ENCODE peak calls at places on chromosomes 2 and 18, in four cellular contexts. One of them, this sample, is unnamed.

GRCh38 chr18:59353079-59353680 is 5.9 kb downstream of the LMAN1 start:
- DNase-seq in occipital lobe: no peak
- DNase-seq in GM12892: no peak
- DNase-seq in stimulated activated CD8-positive, alpha-beta memory T cell treated with anti-CD3 and anti-CD28 coated beads, Interleukin-7, amount 100 ng/mL, for 4 hours: no peak
- DNase-seq in this sample: no peak

GRCh38 chr2:160282063-160282580 is 82.0 kb upstream of the ITGB6 start:
- DNase-seq in occipital lobe: no peak
- DNase-seq in GM12892: no peak
- DNase-seq in stimulated activated CD8-positive, alpha-beta memory T cell treated with anti-CD3 and anti-CD28 coated beads, Interleukin-7, amount 100 ng/mL, for 4 hours: no peak
- DNase-seq in this sample: no peak

GRCh38 chr2:37189452-37190153 is 1.1 kb upstream of the SULT6B1 start:
- DNase-seq in stimulated activated CD8-positive, alpha-beta memory T cell treated with anti-CD3 and anti-CD28 coated beads, Interleukin-7, amount 100 ng/mL, for 4 hours: no peak
- DNase-seq in occipital lobe: no peak
- DNase-seq in GM12892: no peak
- DNase-seq in this sample: no peak

GRCh38 chr18:40932862-40933261 is 1022.2 kb upstream of the PIK3C3 start:
- DNase-seq in stimulated activated CD8-positive, alpha-beta memory T cell treated with anti-CD3 and anti-CD28 coated beads, Interleukin-7, amount 100 ng/mL, for 4 hours: no peak
- DNase-seq in GM12892: no peak
- DNase-seq in occipital lobe: no peak
- DNase-seq in this sample: no peak

GRCh38 chr2:28160986-28161425 is 231.7 kb upstream of the FOSL2 start:
- DNase-seq in stimulated activated CD8-positive, alpha-beta memory T cell treated with anti-CD3 and anti-CD28 coated beads, Interleukin-7, amount 100 ng/mL, for 4 hours: no peak
- DNase-seq in occipital lobe: no peak
- DNase-seq in GM12892: no peak
- DNase-seq in this sample: no peak

GRCh38 chr2:42562474-42563144 is 5.8 kb upstream of the MTA3 start:
- DNase-seq in stimulated activated CD8-positive, alpha-beta memory T cell treated with anti-CD3 and anti-CD28 coated beads, Interleukin-7, amount 100 ng/mL, for 4 hours: no peak
- DNase-seq in occipital lobe: no peak
- DNase-seq in GM12892: no peak
- DNase-seq in this sample: no peak

GRCh38 chr2:231932711-231932970 is 6.4 kb upstream of the NPPC start:
- DNase-seq in stimulated activated CD8-positive, alpha-beta memory T cell treated with anti-CD3 and anti-CD28 coated beads, Interleukin-7, amount 100 ng/mL, for 4 hours: no peak
- DNase-seq in GM12892: no peak
- DNase-seq in occipital lobe: no peak
- DNase-seq in this sample: no peak

GRCh38 chr2:219415580-219416232 is 2.5 kb upstream of the DES start:
- DNase-seq in GM12892: no peak
- DNase-seq in occipital lobe: no peak
- DNase-seq in stimulated activated CD8-positive, alpha-beta memory T cell treated with anti-CD3 and anti-CD28 coated beads, Interleukin-7, amount 100 ng/mL, for 4 hours: no peak
- DNase-seq in this sample: no peak

GRCh38 chr18:80159713-80160636 is 50.9 kb downstream of the ADNP2 start:
- DNase-seq in stimulated activated CD8-positive, alpha-beta memory T cell treated with anti-CD3 and anti-CD28 coated beads, Interleukin-7, amount 100 ng/mL, for 4 hours: no peak
- DNase-seq in GM12892: no peak
- DNase-seq in occipital lobe: no peak
- DNase-seq in this sample: no peak

GRCh38 chr2:70029814-70030409 is 57.4 kb upstream of the PCBP1 start:
- DNase-seq in stimulated activated CD8-positive, alpha-beta memory T cell treated with anti-CD3 and anti-CD28 coated beads, Interleukin-7, amount 100 ng/mL, for 4 hours: no peak
- DNase-seq in GM12892: no peak
- DNase-seq in occipital lobe: peak
- DNase-seq in this sample: no peak

GRCh38 chr18:71304856-71305255 is 1016.0 kb downstream of the SOCS6 start:
- DNase-seq in stimulated activated CD8-positive, alpha-beta memory T cell treated with anti-CD3 and anti-CD28 coated beads, Interleukin-7, amount 100 ng/mL, for 4 hours: no peak
- DNase-seq in GM12892: no peak
- DNase-seq in occipital lobe: no peak
- DNase-seq in this sample: no peak

GRCh38 chr2:224973112-224974016 is 68.9 kb downstream of the DOCK10 start:
- DNase-seq in stimulated activated CD8-positive, alpha-beta memory T cell treated with anti-CD3 and anti-CD28 coated beads, Interleukin-7, amount 100 ng/mL, for 4 hours: peak
- DNase-seq in occipital lobe: no peak
- DNase-seq in GM12892: no peak
- DNase-seq in this sample: no peak

GRCh38 chr2:8015848-8016580 is 665.8 kb upstream of the ID2 start:
- DNase-seq in GM12892: no peak
- DNase-seq in stimulated activated CD8-positive, alpha-beta memory T cell treated with anti-CD3 and anti-CD28 coated beads, Interleukin-7, amount 100 ng/mL, for 4 hours: no peak
- DNase-seq in occipital lobe: no peak
- DNase-seq in this sample: no peak

This sample was measured in caudate nucleus.